ENCODE peak calls at places on chromosomes 4 and X, in five cellular contexts. One of them, this sample, is unnamed.

GRCh38 chrX:23327104-23327503 is 7.5 kb upstream of the PTCHD1 start:
- DNase-seq in PC-3: no peak
- DNase-seq in HCT116: no peak
- DNase-seq in astrocyte: no peak
- DNase-seq in neural progenitor cell: peak; percentile 32
- DNase-seq in this sample: peak; percentile 17

GRCh38 chrX:154458116-154458953 is at the start of gene PLXNA3:
- DNase-seq in HCT116: no peak
- DNase-seq in PC-3: peak; percentile 46
- DNase-seq in astrocyte: no peak
- DNase-seq in neural progenitor cell: peak; percentile 74
- DNase-seq in this sample: peak; percentile 74

GRCh38 chrX:30762754-30763153 is 109.5 kb downstream of the GK start:
- DNase-seq in HCT116: no peak
- DNase-seq in neural progenitor cell: no peak
- DNase-seq in astrocyte: no peak
- DNase-seq in PC-3: no peak
- DNase-seq in this sample: no peak

GRCh38 chr4:108466936-108467902 is 153.2 kb upstream of the RPL34 start:
- DNase-seq in neural progenitor cell: no peak
- DNase-seq in astrocyte: peak; percentile 94
- DNase-seq in HCT116: peak; percentile 6
- DNase-seq in PC-3: peak; percentile 46
- DNase-seq in this sample: no peak

GRCh38 chr4:155353923-155354540 is 22.7 kb downstream of the MAP9 start:
- DNase-seq in HCT116: peak; percentile 51
- DNase-seq in neural progenitor cell: peak; percentile 80
- DNase-seq in PC-3: peak; percentile 73
- DNase-seq in astrocyte: peak; percentile 29
- DNase-seq in this sample: peak; percentile 81

GRCh38 chr4:78542373-78542772 is 9.2 kb upstream of the ANXA3 start:
- DNase-seq in neural progenitor cell: no peak
- DNase-seq in astrocyte: peak; percentile 35
- DNase-seq in HCT116: no peak
- DNase-seq in PC-3: peak; percentile 85
- DNase-seq in this sample: no peak

GRCh38 chrX:7110821-7111276 is 36.7 kb upstream of the STS start:
- DNase-seq in neural progenitor cell: no peak
- DNase-seq in HCT116: no peak
- DNase-seq in astrocyte: no peak
- DNase-seq in PC-3: peak; percentile 52
- DNase-seq in this sample: no peak

GRCh38 chrX:140346711-140347110 is 158.2 kb downstream of the SOX3 start:
- DNase-seq in astrocyte: peak; percentile 41
- DNase-seq in PC-3: no peak
- DNase-seq in HCT116: no peak
- DNase-seq in neural progenitor cell: no peak
- DNase-seq in this sample: no peak

GRCh38 chr4:154492288-154492687 is 689 bp upstream of the DCHS2 start:
- DNase-seq in astrocyte: no peak
- DNase-seq in HCT116: no peak
- DNase-seq in PC-3: no peak
- DNase-seq in neural progenitor cell: peak; percentile 20
- DNase-seq in this sample: no peak

GRCh38 chr4:15382669-15383273 is 45.1 kb upstream of the C1QTNF7 start:
- DNase-seq in astrocyte: no peak
- DNase-seq in HCT116: no peak
- DNase-seq in PC-3: no peak
- DNase-seq in neural progenitor cell: no peak
- DNase-seq in this sample: no peak

GRCh38 chr4:57981123-57981522 is 870.9 kb upstream of the IGFBP7 start:
- DNase-seq in HCT116: no peak
- DNase-seq in neural progenitor cell: no peak
- DNase-seq in PC-3: no peak
- DNase-seq in astrocyte: no peak
- DNase-seq in this sample: no peak

GRCh38 chr4:75769044-75769443 is 44.7 kb downstream of the USO1 start:
- DNase-seq in astrocyte: peak; percentile 38
- DNase-seq in HCT116: no peak
- DNase-seq in PC-3: no peak
- DNase-seq in neural progenitor cell: no peak
- DNase-seq in this sample: peak; percentile 8

GRCh38 chr4:172787117-172787516 is 381.5 kb upstream of the GALNT7 start:
- DNase-seq in astrocyte: no peak
- DNase-seq in HCT116: no peak
- DNase-seq in neural progenitor cell: no peak
- DNase-seq in PC-3: no peak
- DNase-seq in this sample: no peak

GRCh38 chr4:172786039-172786792 is 382.4 kb upstream of the GALNT7 start:
- DNase-seq in astrocyte: peak; percentile 53
- DNase-seq in PC-3: peak; percentile 5
- DNase-seq in neural progenitor cell: no peak
- DNase-seq in HCT116: no peak
- DNase-seq in this sample: no peak

DNA sequence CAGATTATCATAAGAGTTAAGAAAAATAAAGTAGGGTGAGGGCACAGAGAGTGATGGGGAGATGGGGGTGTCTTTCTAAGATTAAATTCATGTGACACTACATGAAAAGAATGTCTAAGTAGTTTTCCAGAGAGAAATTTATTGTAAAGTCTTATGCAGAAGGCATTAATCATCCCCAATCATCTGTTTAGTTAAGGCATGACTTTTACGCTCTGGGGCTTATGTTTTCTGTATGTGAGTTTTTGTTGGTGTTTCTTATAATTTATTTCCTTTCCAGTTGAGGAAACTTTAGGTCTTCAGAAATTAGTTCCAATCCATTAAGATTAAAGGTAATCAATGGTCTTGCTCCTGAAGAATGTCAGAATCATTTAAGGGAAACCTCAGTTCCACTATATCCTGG is 383.0 kb upstream of the GALNT7 start:
- DNase-seq in HCT116: no peak
- DNase-seq in astrocyte: peak; percentile 17
- DNase-seq in neural progenitor cell: no peak
- DNase-seq in PC-3: peak; percentile 28
- DNase-seq in this sample: no peak
- TF ChIP-seq EZH2 in HCT116: no peak
- TF ChIP-seq EZH2 in astrocyte: no peak
- TF ChIP-seq EZH2 in neural progenitor cell: no peak
- TF ChIP-seq EZH2 in PC-3: no peak
- TF ChIP-seq EZH2 in this sample: no peak

DNA sequence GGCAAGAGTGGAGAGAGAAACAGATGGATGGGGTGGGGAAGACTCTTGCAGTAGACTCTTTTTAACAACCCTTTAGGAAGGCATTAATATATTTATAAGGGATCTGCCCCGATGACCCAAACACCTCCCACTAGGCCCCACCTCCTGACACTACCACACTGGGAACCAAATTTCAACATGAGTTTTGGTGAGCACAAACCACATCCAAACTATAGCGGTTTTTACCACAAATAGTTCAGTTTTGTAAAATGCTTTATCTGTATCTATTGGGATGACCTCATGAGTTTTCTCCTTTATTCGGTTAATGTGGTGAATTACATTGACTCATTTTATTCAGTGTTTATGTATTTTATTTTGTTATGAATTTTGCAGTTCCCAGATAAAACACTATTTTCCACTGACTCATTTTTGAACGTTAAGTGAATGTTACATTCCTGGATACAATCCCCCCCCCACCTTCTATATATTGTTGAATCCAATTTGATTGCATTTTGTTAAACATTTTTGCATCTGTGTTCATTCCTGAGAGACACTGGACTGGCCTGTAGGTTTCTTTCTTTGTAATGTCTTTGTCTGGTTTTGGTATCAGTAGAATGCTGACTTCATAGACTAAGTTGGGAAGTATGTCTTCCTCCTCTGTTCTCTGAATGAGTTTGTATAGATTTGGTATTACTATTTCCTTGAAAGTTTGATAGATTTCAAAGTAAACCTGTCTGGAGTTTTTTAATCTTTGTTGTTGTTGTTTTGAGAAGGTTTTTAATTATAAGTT is 13.9 kb upstream of the CPLX1 start:
- DNase-seq in PC-3: no peak
- DNase-seq in neural progenitor cell: no peak
- DNase-seq in HCT116: no peak
- DNase-seq in astrocyte: peak; percentile 24
- DNase-seq in this sample: no peak
- H3K27ac ChIP-seq in PC-3: no peak overlapping the region
- H3K27ac ChIP-seq in neural progenitor cell: no peak overlapping the region
- H3K27ac ChIP-seq in HCT116: no peak overlapping the region
- H3K27ac ChIP-seq in astrocyte: no peak overlapping the region
- H3K27ac ChIP-seq in this sample: no peak overlapping the region

DNA sequence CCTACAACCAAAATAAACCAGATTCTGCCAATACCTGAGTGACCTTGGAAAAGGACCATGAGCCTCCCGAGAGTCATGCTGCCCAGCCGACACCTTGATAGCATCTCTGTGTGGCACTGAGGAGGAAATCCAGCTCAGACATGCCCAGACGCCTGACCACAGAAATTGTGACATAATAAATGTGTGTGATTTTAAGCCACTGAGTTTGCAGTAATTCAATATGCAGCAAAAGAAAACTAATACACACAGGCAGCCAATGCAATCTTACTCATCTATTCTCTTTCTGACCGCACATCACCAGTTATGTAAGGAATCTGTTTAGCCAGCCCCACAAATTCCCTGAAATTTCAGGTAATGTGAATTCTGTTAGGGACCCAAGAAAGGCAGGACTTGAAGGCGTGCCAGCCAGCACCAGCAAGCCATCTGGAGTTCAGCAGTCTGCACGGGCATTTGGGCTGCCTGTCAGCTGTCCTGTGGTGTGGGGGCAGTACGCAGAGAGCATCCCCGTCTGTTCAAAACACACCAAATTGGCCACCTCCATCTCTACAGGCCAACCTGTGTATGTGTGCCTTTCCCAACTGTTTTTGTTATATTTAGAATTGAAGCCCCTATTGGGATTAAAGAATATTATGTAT is 176.4 kb downstream of the NLGN4X start:
- DNase-seq in HCT116: no peak
- DNase-seq in PC-3: peak; percentile 5
- DNase-seq in astrocyte: peak; percentile 57
- DNase-seq in neural progenitor cell: no peak
- DNase-seq in this sample: no peak
- TF ChIP-seq EZH2 in HCT116: no peak
- TF ChIP-seq EZH2 in PC-3: no peak
- TF ChIP-seq EZH2 in astrocyte: no peak
- TF ChIP-seq EZH2 in neural progenitor cell: no peak
- TF ChIP-seq EZH2 in this sample: no peak

DNA sequence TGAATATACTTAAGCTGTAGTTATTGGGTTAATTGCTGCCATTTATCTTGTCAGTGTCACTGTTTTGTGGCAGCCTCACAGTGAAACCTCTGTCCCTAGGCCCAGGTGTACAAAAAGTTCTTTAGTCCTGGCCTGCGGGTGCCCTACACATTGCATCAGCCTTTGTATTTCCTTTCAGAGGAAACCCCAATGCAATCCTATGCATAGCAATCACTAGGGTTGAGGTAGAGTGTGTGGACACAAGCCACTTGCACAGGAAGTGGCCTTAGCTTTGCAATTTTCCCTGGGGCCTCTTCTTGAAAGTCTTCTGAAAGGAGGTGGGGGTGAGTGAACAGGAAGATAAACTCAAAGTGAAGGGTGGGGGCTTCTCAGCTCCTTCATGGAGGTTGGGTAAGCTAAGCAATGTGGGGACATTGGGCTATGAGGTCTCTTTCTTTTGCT is 27.8 kb downstream of the VSIG4 start:
- DNase-seq in PC-3: no peak
- DNase-seq in astrocyte: no peak
- DNase-seq in neural progenitor cell: no peak
- DNase-seq in HCT116: no peak
- DNase-seq in this sample: no peak
- H3K27ac ChIP-seq in PC-3: no peak overlapping the region
- H3K27ac ChIP-seq in astrocyte: no peak overlapping the region
- H3K27ac ChIP-seq in neural progenitor cell: no peak overlapping the region
- H3K27ac ChIP-seq in HCT116: no peak overlapping the region
- H3K27ac ChIP-seq in this sample: no peak overlapping the region

DNA sequence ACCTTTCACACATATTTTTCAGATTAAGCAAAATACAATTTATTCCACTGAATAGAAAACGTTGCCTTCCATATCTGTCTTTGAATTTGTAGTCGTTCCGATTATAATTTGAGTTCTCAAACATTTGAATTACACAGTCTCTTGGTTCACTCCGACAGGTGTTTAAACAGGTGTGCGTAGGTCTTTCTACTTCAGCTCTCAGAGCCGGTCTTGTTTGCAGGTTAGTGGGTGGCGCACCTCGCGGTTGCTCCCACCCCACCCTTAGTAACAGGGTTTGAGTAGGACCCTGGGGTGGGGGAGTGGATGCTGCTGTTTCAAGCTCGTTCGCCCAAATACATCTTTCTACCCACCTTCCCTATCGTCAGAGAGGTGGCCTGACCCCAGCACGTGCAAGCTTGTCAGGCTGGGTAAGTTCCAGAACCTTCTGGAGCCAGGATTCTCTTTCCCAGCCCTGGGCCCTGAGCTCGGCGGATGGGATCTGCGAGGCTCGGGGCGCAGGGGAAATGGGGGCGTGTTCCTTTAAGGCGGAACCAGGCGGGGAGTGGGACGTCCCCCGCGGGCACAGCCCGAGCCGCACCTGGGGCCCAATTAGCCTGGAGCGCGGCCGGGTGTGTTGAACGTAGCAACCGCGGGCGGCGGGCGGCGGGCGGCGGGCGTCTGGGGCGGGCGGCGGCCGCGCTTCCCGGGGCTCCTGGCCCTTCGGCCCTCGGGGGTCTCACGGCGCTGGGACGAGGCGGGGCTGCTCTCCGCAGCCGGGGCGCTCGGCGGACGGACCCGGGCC is at the start of gene FAM149A:
- DNase-seq in neural progenitor cell: peak; percentile 57
- DNase-seq in astrocyte: no peak
- DNase-seq in HCT116: peak; percentile 19
- DNase-seq in PC-3: no peak
- DNase-seq in this sample: peak; percentile 73
- TF ChIP-seq EZH2 in neural progenitor cell: no peak
- TF ChIP-seq EZH2 in astrocyte: no peak
- TF ChIP-seq EZH2 in HCT116: no peak
- TF ChIP-seq EZH2 in PC-3: no peak
- TF ChIP-seq EZH2 in this sample: no peak

GRCh38 chrX:82757614-82758013 is 750.5 kb upstream of the POU3F4 start:
- DNase-seq in HCT116: no peak
- DNase-seq in astrocyte: no peak
- DNase-seq in neural progenitor cell: no peak
- DNase-seq in PC-3: peak; percentile 2
- DNase-seq in this sample: no peak
- H3K27ac ChIP-seq in HCT116: no peak overlapping the region
- H3K27ac ChIP-seq in astrocyte: no peak overlapping the region
- H3K27ac ChIP-seq in neural progenitor cell: no peak overlapping the region
- H3K27ac ChIP-seq in PC-3: no peak overlapping the region
- H3K27ac ChIP-seq in this sample: no peak overlapping the region

GRCh38 chr4:82799006-82799881 is 648 bp upstream of the SCD5 start:
- DNase-seq in HCT116: no peak
- DNase-seq in neural progenitor cell: peak; percentile 66
- DNase-seq in astrocyte: no peak
- DNase-seq in PC-3: peak; percentile 10
- DNase-seq in this sample: no peak
- TF ChIP-seq EZH2 in HCT116: no peak
- TF ChIP-seq EZH2 in neural progenitor cell: no peak
- TF ChIP-seq EZH2 in astrocyte: no peak
- TF ChIP-seq EZH2 in PC-3: no peak
- TF ChIP-seq EZH2 in this sample: no peak